ENCODE peak calls at places on chromosomes 3 and 15, in seven cellular contexts. G is EL; B is activated CD8-positive, alpha-beta T cell treated with anti-CD3 and anti-CD28 coated beads for 36 hours; J is T-helper 2 cell treated with Interferon-gamma antibody and Interleukin-4, amounts not matched to agents 5 μg/mL and 100 μg/mL, for 36 hours; W is NCI-H187; M is RCC 7860; S is hepatic stellate cell. I is an unnamed sample.

GRCh38 chr15:99682455-99682854 is 50.8 kb downstream of the LYSMD4 start:
- DNase-seq in G (peak; percentile 82), B (no peak), J (no peak), W (no peak), M (peak; percentile 75), S (peak; percentile 32), I (peak; percentile 72)

GRCh38 chr15:47870956-47871625 is 153.8 kb downstream of the SEMA6D start:
- DNase-seq in G (peak; percentile 70), B (no peak), J (no peak), W (no peak), M (peak; percentile 33), S (peak; percentile 31), I (no peak)

GRCh38 chr3:108297636-108298035 is 1.3 kb downstream of the HHLA2 start:
- DNase-seq in G (no peak), B (no peak), J (no peak), W (no peak), M (peak; percentile 59), S (no peak), I (no peak)

GRCh38 chr15:64599716-64600115 is 139.3 kb downstream of the ZNF609 start:
- DNase-seq in G (peak; percentile 58), B (no peak), J (no peak), W (no peak), M (no peak), S (no peak), I (no peak)

GRCh38 chr3:111033470-111034108 is 38.0 kb upstream of the NECTIN3 start:
- DNase-seq in G (no peak), B (no peak), J (no peak), W (no peak), M (no peak), S (no peak), I (no peak)

GRCh38 chr3:143480306-143480852 is 360.8 kb downstream of the CHST2 start:
- DNase-seq in G (peak; percentile 45), B (no peak), J (no peak), W (no peak), M (peak; percentile 97), S (no peak), I (peak; percentile 49)

GRCh38 chr3:43013743-43014155 is 34.6 kb downstream of the GASK1A start:
- DNase-seq in G (no peak), B (peak; percentile 57), J (no peak), W (no peak), M (no peak), S (no peak), I (peak; percentile 42)

GRCh38 chr3:77693147-77693546 is 653.2 kb downstream of the ROBO2 start:
- DNase-seq in G (no peak), B (no peak), J (no peak), W (no peak), M (no peak), S (no peak), I (no peak)

GRCh38 chr15:100336061-100336460 is 5.7 kb downstream of the ADAMTS17 start:
- DNase-seq in G (no peak), B (no peak), J (no peak), W (no peak), M (no peak), S (no peak), I (no peak)

GRCh38 chr3:15327941-15328340 is 4.4 kb downstream of the SH3BP5 start:
- DNase-seq in G (no peak), B (peak; percentile 65), J (no peak), W (no peak), M (no peak), S (no peak), I (no peak)

GRCh38 chr3:16311960-16312451 is 47.0 kb downstream of the OXNAD1 start:
- DNase-seq in G (no peak), B (peak; percentile 62), J (peak; percentile 70), W (no peak), M (no peak), S (no peak), I (no peak)

GRCh38 chr3:78140866-78141658 is 1101.2 kb downstream of the ROBO2 start:
- DNase-seq in G (peak; percentile 61), B (no peak), J (no peak), W (no peak), M (peak; percentile 63), S (peak; percentile 27), I (peak; percentile 22)

GRCh38 chr3:187963677-187964385 is 190.1 kb upstream of the LPP start:
- DNase-seq in G (no peak), B (no peak), J (no peak), W (no peak), M (no peak), S (no peak), I (no peak)

GRCh38 chr3:23288286-23288685 is 85.2 kb downstream of the UBE2E2 start:
- DNase-seq in G (no peak), B (no peak), J (no peak), W (no peak), M (no peak), S (no peak), I (no peak)

GRCh38 chr3:120816728-120817127 is 74.2 kb downstream of the GTF2E1 start:
- DNase-seq in G (no peak), B (no peak), J (no peak), W (no peak), M (no peak), S (no peak), I (no peak)

GRCh38 chr3:190566043-190566933 is 52.4 kb downstream of the IL1RAP start:
- DNase-seq in G (peak; percentile 100), B (peak; percentile 95), J (peak; percentile 91), W (no peak), M (peak; percentile 100), S (peak; percentile 76), I (peak; percentile 95)

GRCh38 chr3:32442766-32443165 is 51.1 kb downstream of the CMTM7 start:
- DNase-seq in G (peak; percentile 59), B (no peak), J (no peak), W (no peak), M (peak; percentile 17), S (no peak), I (peak; percentile 22)

GRCh38 chr3:71581981-71582611 is 1.4 kb downstream of the FOXP1 start:
- DNase-seq in G (peak; percentile 54), B (peak; percentile 69), J (peak; percentile 44), W (no peak), M (peak; percentile 72), S (peak; percentile 24), I (peak; percentile 64)

GRCh38 chr3:113601240-113601639 is 68.9 kb downstream of the SIDT1 start:
- DNase-seq in G (no peak), B (no peak), J (no peak), W (no peak), M (no peak), S (no peak), I (no peak)

I was measured in RKO.